ENCODE peak calls at places on chromosomes 11 and 22, in five cellular contexts. One of them, this sample, is unnamed.
A peak's percentile ranks its signal among the peaks of the same experiment; 100 is the strongest.

GRCh38 chr22:19607198-19608113 is 83.2 kb upstream of the CLDN5 start:
- DNase-seq in mucosa of descending colon: peak; percentile 16
- DNase-seq in lower lobe of right lung: no peak
- DNase-seq in HFF-Myc: no peak
- DNase-seq in NB4: no peak
- DNase-seq in this sample: no peak

GRCh38 chr11:100827934-100828661 is 141.0 kb downstream of the ARHGAP42 start:
- DNase-seq in lower lobe of right lung: no peak
- DNase-seq in NB4: no peak
- DNase-seq in mucosa of descending colon: peak; percentile 52
- DNase-seq in HFF-Myc: no peak
- DNase-seq in this sample: no peak

GRCh38 chr22:38792833-38793232 is 1.1 kb downstream of the DNAL4 start:
- DNase-seq in lower lobe of right lung: no peak
- DNase-seq in NB4: peak; percentile 15
- DNase-seq in HFF-Myc: no peak
- DNase-seq in mucosa of descending colon: no peak
- DNase-seq in this sample: no peak

GRCh38 chr11:119192111-119192510 is 6.8 kb downstream of the NHERF4 start:
- DNase-seq in HFF-Myc: no peak
- DNase-seq in NB4: peak; percentile 74
- DNase-seq in mucosa of descending colon: no peak
- DNase-seq in lower lobe of right lung: peak; percentile 32
- DNase-seq in this sample: no peak

GRCh38 chr11:86818466-86819282 is 18.3 kb downstream of the PRSS23 start:
- DNase-seq in lower lobe of right lung: no peak
- DNase-seq in HFF-Myc: peak; percentile 60
- DNase-seq in mucosa of descending colon: no peak
- DNase-seq in NB4: peak; percentile 70
- DNase-seq in this sample: no peak

GRCh38 chr11:19374189-19374588 is 133.4 kb upstream of the E2F8 start:
- DNase-seq in HFF-Myc: peak; percentile 43
- DNase-seq in lower lobe of right lung: no peak
- DNase-seq in mucosa of descending colon: no peak
- DNase-seq in NB4: peak; percentile 28
- DNase-seq in this sample: no peak

GRCh38 chr11:128814856-128815705 is 52.0 kb downstream of the KCNJ1 start:
- DNase-seq in HFF-Myc: peak; percentile 69
- DNase-seq in lower lobe of right lung: no peak
- DNase-seq in NB4: peak; percentile 70
- DNase-seq in mucosa of descending colon: peak; percentile 21
- DNase-seq in this sample: no peak

GRCh38 chr11:75924966-75925784 is 110.2 kb downstream of the UVRAG start:
- DNase-seq in HFF-Myc: no peak
- DNase-seq in lower lobe of right lung: no peak
- DNase-seq in mucosa of descending colon: peak; percentile 17
- DNase-seq in NB4: no peak
- DNase-seq in this sample: no peak

GRCh38 chr22:42364641-42365336 is 67.4 kb downstream of the NFAM1 start:
- DNase-seq in lower lobe of right lung: no peak
- DNase-seq in HFF-Myc: peak; percentile 73
- DNase-seq in NB4: no peak
- DNase-seq in mucosa of descending colon: no peak
- DNase-seq in this sample: no peak

GRCh38 chr22:46578824-46579561 is 41.2 kb upstream of the GRAMD4 start:
- DNase-seq in lower lobe of right lung: peak; percentile 63
- DNase-seq in NB4: peak; percentile 34
- DNase-seq in mucosa of descending colon: peak; percentile 66
- DNase-seq in HFF-Myc: no peak
- DNase-seq in this sample: no peak

GRCh38 chr22:31852691-31853370 is 91.5 kb upstream of the YWHAH start:
- DNase-seq in HFF-Myc: no peak
- DNase-seq in mucosa of descending colon: no peak
- DNase-seq in NB4: no peak
- DNase-seq in lower lobe of right lung: no peak
- DNase-seq in this sample: no peak

GRCh38 chr11:22337571-22338464 is at the start of gene SLC17A6:
- DNase-seq in NB4: peak; percentile 45
- DNase-seq in mucosa of descending colon: peak; percentile 8
- DNase-seq in HFF-Myc: peak; percentile 24
- DNase-seq in lower lobe of right lung: no peak
- DNase-seq in this sample: no peak

GRCh38 chr22:50308597-50308935 is 1.1 kb upstream of the PLXNB2 start:
- DNase-seq in lower lobe of right lung: peak; percentile 86
- DNase-seq in HFF-Myc: no peak
- DNase-seq in mucosa of descending colon: peak; percentile 60
- DNase-seq in NB4: peak; percentile 93
- DNase-seq in this sample: no peak

GRCh38 chr11:114135737-114136151 is 76.2 kb downstream of the ZBTB16 start:
- DNase-seq in lower lobe of right lung: no peak
- DNase-seq in HFF-Myc: no peak
- DNase-seq in mucosa of descending colon: no peak
- DNase-seq in NB4: peak; percentile 90
- DNase-seq in this sample: no peak

GRCh38 chr22:26579331-26579886 is 10.5 kb downstream of the TPST2 start:
- DNase-seq in NB4: peak; percentile 83
- DNase-seq in HFF-Myc: no peak
- DNase-seq in lower lobe of right lung: peak; percentile 55
- DNase-seq in mucosa of descending colon: peak; percentile 38
- DNase-seq in this sample: no peak

GRCh38 chr11:66850235-66850587 is 6.7 kb upstream of the LRFN4 start:
- DNase-seq in mucosa of descending colon: no peak
- DNase-seq in HFF-Myc: no peak
- DNase-seq in lower lobe of right lung: no peak
- DNase-seq in NB4: no peak
- DNase-seq in this sample: peak; percentile 11

GRCh38 chr22:46381142-46381541 is 45.6 kb downstream of the TRMU start:
- DNase-seq in HFF-Myc: no peak
- DNase-seq in mucosa of descending colon: peak; percentile 26
- DNase-seq in NB4: no peak
- DNase-seq in lower lobe of right lung: no peak
- DNase-seq in this sample: no peak

GRCh38 chr11:134074346-134074745 is 5.5 kb downstream of the JAM3 start:
- DNase-seq in mucosa of descending colon: no peak
- DNase-seq in HFF-Myc: no peak
- DNase-seq in NB4: no peak
- DNase-seq in lower lobe of right lung: no peak
- DNase-seq in this sample: no peak

GRCh38 chr11:110065189-110065588 is 28.0 kb upstream of the ZC3H12C start:
- DNase-seq in NB4: no peak
- DNase-seq in HFF-Myc: no peak
- DNase-seq in lower lobe of right lung: no peak
- DNase-seq in mucosa of descending colon: no peak
- DNase-seq in this sample: no peak

GRCh38 chr11:130070109-130070828 is 575 bp downstream of the APLP2 start:
- DNase-seq in lower lobe of right lung: peak; percentile 65
- DNase-seq in mucosa of descending colon: peak; percentile 58
- DNase-seq in NB4: peak; percentile 72
- DNase-seq in HFF-Myc: no peak
- DNase-seq in this sample: no peak

GRCh38 chr22:37249946-37250345 is 5.9 kb upstream of the RAC2 start:
- DNase-seq in HFF-Myc: no peak
- DNase-seq in mucosa of descending colon: no peak
- DNase-seq in lower lobe of right lung: peak; percentile 6
- DNase-seq in NB4: no peak
- DNase-seq in this sample: no peak

GRCh38 chr22:49372530-49373288 is 455.0 kb downstream of the BRD1 start:
- DNase-seq in mucosa of descending colon: no peak
- DNase-seq in HFF-Myc: no peak
- DNase-seq in lower lobe of right lung: no peak
- DNase-seq in NB4: peak; percentile 89
- DNase-seq in this sample: no peak

GRCh38 chr11:23974046-23974445 is 522.8 kb upstream of the LUZP2 start:
- DNase-seq in lower lobe of right lung: no peak
- DNase-seq in NB4: no peak
- DNase-seq in mucosa of descending colon: no peak
- DNase-seq in HFF-Myc: no peak
- DNase-seq in this sample: no peak

GRCh38 chr22:30251661-30252226 is 5.2 kb upstream of the LIF start:
- DNase-seq in lower lobe of right lung: no peak
- DNase-seq in HFF-Myc: no peak
- DNase-seq in NB4: no peak
- DNase-seq in mucosa of descending colon: no peak
- DNase-seq in this sample: peak; percentile 54

GRCh38 chr11:113874096-113874919 is 1.1 kb downstream of the USP28 start:
- DNase-seq in mucosa of descending colon: no peak
- DNase-seq in HFF-Myc: no peak
- DNase-seq in lower lobe of right lung: no peak
- DNase-seq in NB4: peak; percentile 52
- DNase-seq in this sample: no peak

GRCh38 chr22:37739611-37740049 is 42.8 kb downstream of the TRIOBP start:
- DNase-seq in NB4: peak; percentile 93
- DNase-seq in HFF-Myc: no peak
- DNase-seq in lower lobe of right lung: peak; percentile 84
- DNase-seq in mucosa of descending colon: no peak
- DNase-seq in this sample: no peak

GRCh38 chr11:63837027-63837688 is 1.8 kb upstream of the MARK2 start:
- DNase-seq in HFF-Myc: peak; percentile 67
- DNase-seq in lower lobe of right lung: peak; percentile 73
- DNase-seq in NB4: peak; percentile 80
- DNase-seq in mucosa of descending colon: peak; percentile 92
- DNase-seq in this sample: peak; percentile 72

GRCh38 chr11:4025957-4026324 is 68.7 kb upstream of the RRM1 start:
- DNase-seq in NB4: no peak
- DNase-seq in mucosa of descending colon: no peak
- DNase-seq in lower lobe of right lung: no peak
- DNase-seq in HFF-Myc: no peak
- DNase-seq in this sample: no peak

GRCh38 chr11:58024601-58025091 is 965 bp downstream of the OR9Q1 start:
- DNase-seq in NB4: no peak
- DNase-seq in mucosa of descending colon: peak; percentile 88
- DNase-seq in HFF-Myc: no peak
- DNase-seq in lower lobe of right lung: peak; percentile 61
- DNase-seq in this sample: no peak

GRCh38 chr11:32109138-32109537 is 18.3 kb downstream of the RCN1 start:
- DNase-seq in mucosa of descending colon: no peak
- DNase-seq in NB4: no peak
- DNase-seq in HFF-Myc: no peak
- DNase-seq in lower lobe of right lung: no peak
- DNase-seq in this sample: no peak

GRCh38 chr22:20116376-20116950 is 559 bp downstream of the RANBP1 start:
- DNase-seq in HFF-Myc: no peak
- DNase-seq in NB4: no peak
- DNase-seq in mucosa of descending colon: peak; percentile 59
- DNase-seq in lower lobe of right lung: no peak
- DNase-seq in this sample: no peak

GRCh38 chr11:76806131-76806530 is 23.0 kb downstream of the TSKU start:
- DNase-seq in NB4: no peak
- DNase-seq in lower lobe of right lung: no peak
- DNase-seq in mucosa of descending colon: no peak
- DNase-seq in HFF-Myc: no peak
- DNase-seq in this sample: no peak

GRCh38 chr11:129750343-129751292 is 65.0 kb upstream of the TMEM45B start:
- DNase-seq in HFF-Myc: peak; percentile 32
- DNase-seq in lower lobe of right lung: peak; percentile 84
- DNase-seq in NB4: peak; percentile 82
- DNase-seq in mucosa of descending colon: peak; percentile 80
- DNase-seq in this sample: peak; percentile 39

GRCh38 chr11:102073253-102073652 is 26.0 kb downstream of the CFAP300 start:
- DNase-seq in mucosa of descending colon: no peak
- DNase-seq in lower lobe of right lung: no peak
- DNase-seq in NB4: no peak
- DNase-seq in HFF-Myc: no peak
- DNase-seq in this sample: no peak

GRCh38 chr11:75241906-75242644 is 1.5 kb downstream of the TPBGL start:
- DNase-seq in mucosa of descending colon: no peak
- DNase-seq in lower lobe of right lung: no peak
- DNase-seq in HFF-Myc: no peak
- DNase-seq in NB4: no peak
- DNase-seq in this sample: no peak

GRCh38 chr22:37330200-37331033 is 48.1 kb downstream of the CYTH4 start:
- DNase-seq in HFF-Myc: peak; percentile 74
- DNase-seq in mucosa of descending colon: peak; percentile 59
- DNase-seq in lower lobe of right lung: no peak
- DNase-seq in NB4: peak; percentile 89
- DNase-seq in this sample: no peak

DNA sequence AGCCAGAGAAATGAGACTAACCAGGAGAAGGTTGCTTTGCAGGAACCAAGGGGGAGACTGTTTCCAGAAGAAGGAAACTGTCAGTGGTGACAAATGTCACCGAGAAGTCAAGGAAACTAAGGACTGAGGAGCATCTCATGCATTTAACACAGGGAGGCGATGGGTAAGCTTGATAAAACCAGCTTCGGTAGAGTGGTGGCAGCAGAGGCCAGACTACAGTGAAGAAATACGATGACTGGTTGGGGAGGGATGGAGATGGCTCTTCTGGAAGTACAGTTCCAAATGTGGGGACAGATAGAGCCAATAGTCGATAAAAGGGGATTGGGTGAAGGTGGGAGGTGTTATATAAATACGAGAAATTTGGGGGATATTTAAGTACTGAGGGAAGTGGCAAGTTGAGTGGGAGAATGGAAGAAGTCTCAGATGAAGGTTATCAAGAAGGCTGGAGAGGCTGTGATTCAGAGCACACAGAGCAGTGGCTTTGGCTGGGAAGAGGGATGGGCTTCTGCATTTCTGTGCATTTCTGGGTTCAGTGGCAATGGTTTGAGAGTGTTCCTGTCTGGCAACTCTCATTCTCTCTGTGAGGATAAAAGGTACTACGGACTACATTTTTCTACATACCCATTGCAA is 29.2 kb downstream of the SC5D start:
- DNase-seq in HFF-Myc: no peak
- DNase-seq in mucosa of descending colon: peak; percentile 68
- DNase-seq in NB4: peak; percentile 83
- DNase-seq in lower lobe of right lung: no peak
- DNase-seq in this sample: no peak
- TF ChIP-seq CTCF in HFF-Myc: peak; percentile 14
- TF ChIP-seq CTCF in mucosa of descending colon: peak; percentile 12
- TF ChIP-seq CTCF in NB4: peak; percentile 45
- TF ChIP-seq CTCF in lower lobe of right lung: peak; percentile 35
- TF ChIP-seq CTCF in this sample: no peak

GRCh38 chr11:104061851-104062521 is 25.5 kb downstream of the DDI1 start:
- DNase-seq in mucosa of descending colon: no peak
- DNase-seq in NB4: no peak
- DNase-seq in HFF-Myc: no peak
- DNase-seq in lower lobe of right lung: no peak
- DNase-seq in this sample: no peak

GRCh38 chr11:104064016-104064630 is 27.7 kb downstream of the DDI1 start:
- DNase-seq in NB4: no peak
- DNase-seq in lower lobe of right lung: no peak
- DNase-seq in HFF-Myc: no peak
- DNase-seq in mucosa of descending colon: no peak
- DNase-seq in this sample: no peak

GRCh38 chr11:104067534-104067933 is 31.1 kb downstream of the DDI1 start:
- DNase-seq in HFF-Myc: no peak
- DNase-seq in NB4: no peak
- DNase-seq in lower lobe of right lung: no peak
- DNase-seq in mucosa of descending colon: no peak
- DNase-seq in this sample: no peak
- TF ChIP-seq CTCF in HFF-Myc: no peak
- TF ChIP-seq CTCF in NB4: no peak
- TF ChIP-seq CTCF in lower lobe of right lung: no peak
- TF ChIP-seq CTCF in mucosa of descending colon: no peak
- TF ChIP-seq CTCF in this sample: no peak

GRCh38 chr22:44332946-44333345 is 20.2 kb upstream of the SHISAL1 start:
- DNase-seq in HFF-Myc: no peak
- DNase-seq in mucosa of descending colon: no peak
- DNase-seq in lower lobe of right lung: no peak
- DNase-seq in NB4: no peak
- DNase-seq in this sample: no peak
- TF ChIP-seq CTCF in HFF-Myc: no peak
- TF ChIP-seq CTCF in mucosa of descending colon: no peak
- TF ChIP-seq CTCF in lower lobe of right lung: no peak
- TF ChIP-seq CTCF in NB4: no peak
- TF ChIP-seq CTCF in this sample: no peak

GRCh38 chr11:116553482-116553881 is 219.3 kb downstream of the BUD13 start:
- DNase-seq in HFF-Myc: no peak
- DNase-seq in lower lobe of right lung: no peak
- DNase-seq in mucosa of descending colon: no peak
- DNase-seq in NB4: no peak
- DNase-seq in this sample: no peak
- TF ChIP-seq CTCF in HFF-Myc: no peak
- TF ChIP-seq CTCF in lower lobe of right lung: no peak
- TF ChIP-seq CTCF in mucosa of descending colon: no peak
- TF ChIP-seq CTCF in NB4: no peak
- TF ChIP-seq CTCF in this sample: no peak